ENCODE peak calls at places on chromosome X, in eight cellular contexts. F is neural progenitor cell, W is colonic mucosa, H is MM.1S, T is upper lobe of right lung, L is HepG2, A is ascending aorta, E is aorta. O is an unnamed sample. For H3K36me3 and H3K4me1, the result is how much of the 10 kb centered on the place peaks cover.

GRCh38 chrX:1385251-1385794 is 6.6 kb downstream of the SLC25A6 start:
- DNase-seq in T (peak), L (no peak), E (peak), A (no peak), F (no peak), W (no peak), H (no peak), O (no peak)

GRCh38 chrX:155766321-155766720 is 114.8 kb upstream of the VAMP7 start:
- DNase-seq in A (no peak), T (no peak), W (no peak), E (no peak), H (no peak), L (no peak), F (no peak), O (no peak)

GRCh38 chrX:14829643-14830042 is 43.2 kb downstream of the FANCB start:
- DNase-seq in L (no peak), H (no peak), A (no peak), T (no peak), E (no peak), W (no peak), F (no peak), O (no peak)

GRCh38 chrX:43974076-43974475 is 886 bp upstream of the NDP start:
- DNase-seq in E (no peak), T (no peak), L (no peak), F (no peak), W (no peak), A (no peak), H (no peak), O (no peak)

GRCh38 chrX:10570601-10571000 is 49.8 kb downstream of the MID1 start:
- DNase-seq in A (no peak), H (no peak), F (no peak), T (no peak), E (no peak), L (no peak), W (no peak), O (no peak)

GRCh38 chrX:46777971-46778810 is 19.3 kb upstream of the SLC9A7 start:
- DNase-seq in L (peak), H (no peak), T (no peak), F (no peak), A (no peak), W (no peak), E (no peak), O (no peak)

GRCh38 chrX:103817502-103817901 is 14.6 kb downstream of the RAB9B start:
- DNase-seq in F (peak), W (peak), E (no peak), T (no peak), A (no peak), H (peak), L (peak), O (no peak)

GRCh38 chrX:150599226-150599625 is 30.8 kb downstream of the MTM1 start:
- DNase-seq in H (no peak), L (no peak), A (no peak), T (no peak), E (no peak), F (no peak), W (no peak), O (no peak)

GRCh38 chrX:117990438-117990837 is 126.2 kb downstream of the KLHL13 start:
- DNase-seq in W (no peak), A (no peak), E (no peak), F (no peak), L (no peak), T (no peak), H (no peak), O (no peak)

GRCh38 chrX:140432328-140433025 is 72.4 kb downstream of the SOX3 start:
- DNase-seq in E (no peak), T (no peak), W (no peak), L (no peak), A (no peak), H (no peak), F (no peak), O (no peak)

GRCh38 chrX:72685810-72686465 is 28.2 kb downstream of the PHKA1 start:
- DNase-seq in H (no peak), L (no peak), W (peak), E (no peak), A (no peak), F (no peak), T (no peak), O (peak)

GRCh38 chrX:38754102-38754790 is 47.0 kb upstream of the MID1IP1 start:
- DNase-seq in A (no peak), T (no peak), H (peak), F (peak), W (peak), L (peak), E (no peak), O (no peak)

GRCh38 chrX:9988762-9989161 is 21.6 kb downstream of the CLDN34 start:
- DNase-seq in L (no peak), A (no peak), T (no peak), H (peak), F (no peak), E (no peak), W (no peak), O (no peak)

GRCh38 chrX:7086384-7086783 is 61.1 kb upstream of the STS start:
- DNase-seq in F (no peak), T (no peak), H (no peak), A (no peak), L (no peak), W (no peak), E (no peak), O (no peak)

GRCh38 chrX:91435465-91435864 is 826 bp downstream of the PABPC5 start:
- DNase-seq in L (no peak), F (peak), T (no peak), H (no peak), E (peak), A (no peak), W (no peak), O (no peak)

GRCh38 chrX:130974323-130974722 is 71.3 kb upstream of the ENOX2 start:
- DNase-seq in L (no peak), T (no peak), H (no peak), F (no peak), E (no peak), W (no peak), A (no peak), O (no peak)

GRCh38 chrX:31551913-31552312 is 480.1 kb upstream of the FTHL17 start:
- DNase-seq in F (no peak), W (no peak), A (no peak), T (no peak), L (no peak), E (no peak), H (no peak), O (no peak)

GRCh38 chrX:153645921-153646481 is 1.0 kb upstream of the DUSP9 start:
- DNase-seq in E (peak), A (peak), W (no peak), T (no peak), L (peak), F (no peak), H (no peak), O (peak)

GRCh38 chrX:110310896-110311295 is 7.0 kb downstream of the AMMECR1 start:
- DNase-seq in E (no peak), L (no peak), H (peak), F (no peak), T (no peak), A (no peak), W (no peak), O (peak)

GRCh38 chrX:34880656-34881055 is 61.9 kb upstream of the FAM47B start:
- DNase-seq in W (no peak), F (no peak), T (no peak), A (no peak), H (no peak), E (no peak), L (no peak), O (no peak)

GRCh38 chrX:110384490-110384889 is 25.8 kb downstream of the RTL9 start:
- DNase-seq in L (no peak), A (no peak), T (no peak), F (no peak), W (no peak), H (no peak), E (no peak), O (no peak)

GRCh38 chrX:16851421-16851820 is 18.7 kb downstream of the RBBP7 start:
- DNase-seq in L (no peak), H (no peak), F (no peak), A (no peak), E (no peak), W (no peak), T (no peak), O (no peak)

GRCh38 chrX:16852617-16853179 is 17.5 kb downstream of the RBBP7 start:
- DNase-seq in F (no peak), W (no peak), H (no peak), A (no peak), T (no peak), E (no peak), L (no peak), O (no peak)

GRCh38 chrX:16845686-16846085 is 24.5 kb downstream of the RBBP7 start:
- DNase-seq in L (no peak), A (no peak), F (no peak), H (no peak), E (no peak), W (no peak), T (no peak), O (no peak)

GRCh38 chrX:16851827-16852226 is 18.3 kb downstream of the RBBP7 start:
- DNase-seq in A (no peak), E (no peak), F (no peak), W (no peak), L (no peak), H (no peak), T (no peak), O (no peak)

DNA sequence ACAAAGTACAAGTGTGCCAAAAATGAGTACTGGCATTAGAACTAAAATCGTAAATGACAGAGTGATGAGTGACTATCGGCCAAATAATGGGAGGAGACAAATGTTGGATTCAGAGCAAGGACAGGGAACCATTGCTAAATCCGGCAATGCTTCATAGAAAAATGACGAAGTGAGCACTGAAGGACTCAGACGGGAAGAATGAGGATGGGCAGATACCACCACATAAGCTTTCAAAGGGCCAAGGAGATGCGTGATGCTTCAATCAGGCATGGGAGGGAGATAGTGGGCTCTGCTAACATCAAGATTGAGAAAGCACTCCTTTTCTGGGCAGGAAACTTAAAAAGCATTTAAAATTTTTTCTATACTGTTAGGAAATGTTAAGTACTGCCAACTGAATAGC is 21.6 kb downstream of the RBBP7 start:
- DNase-seq in H (no peak), E (no peak), T (no peak), W (no peak), F (no peak), A (no peak), L (no peak), O (no peak)
- H3K36me3 ChIP-seq in H (under half), E (under half), T (half or more), W (under half), F (half or more), A (half or more), L (under half), O (under half)

DNA sequence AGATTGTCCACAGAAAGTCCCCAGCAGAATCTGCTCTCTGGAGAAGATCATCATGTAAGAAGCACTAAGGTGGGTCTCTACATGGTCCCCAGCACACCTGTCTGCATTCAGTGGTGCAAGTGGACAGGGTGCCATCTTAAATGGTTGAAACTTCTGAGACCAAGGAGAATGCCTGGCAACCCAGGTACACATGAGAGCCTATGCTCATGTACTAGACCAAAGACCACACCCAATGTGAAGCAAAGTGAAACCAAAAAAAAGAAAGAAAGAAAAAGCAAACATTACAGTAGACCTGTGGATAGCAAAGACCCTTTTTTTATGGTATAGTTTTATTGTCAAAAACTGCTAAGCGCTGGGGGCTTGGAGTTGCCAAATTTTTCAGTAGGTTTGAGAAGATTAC is 15.0 kb downstream of the CD40LG start:
- DNase-seq in H (peak), W (no peak), E (no peak), T (no peak), F (no peak), L (no peak), A (no peak), O (no peak)
- H3K4me1 ChIP-seq in H (under half), W (under half), E (under half), T (under half), F (under half), L (under half), A (under half), O (under half)

GRCh38 chrX:151970027-151970426 is 4.4 kb downstream of the GABRE start:
- DNase-seq in T (no peak), W (no peak), F (no peak), E (no peak), L (no peak), A (no peak), H (no peak), O (no peak)
- H3K4me3 ChIP-seq in T (no peak), W (no peak), F (no peak), E (no peak), L (no peak), A (no peak), H (no peak), O (no peak)

DNA sequence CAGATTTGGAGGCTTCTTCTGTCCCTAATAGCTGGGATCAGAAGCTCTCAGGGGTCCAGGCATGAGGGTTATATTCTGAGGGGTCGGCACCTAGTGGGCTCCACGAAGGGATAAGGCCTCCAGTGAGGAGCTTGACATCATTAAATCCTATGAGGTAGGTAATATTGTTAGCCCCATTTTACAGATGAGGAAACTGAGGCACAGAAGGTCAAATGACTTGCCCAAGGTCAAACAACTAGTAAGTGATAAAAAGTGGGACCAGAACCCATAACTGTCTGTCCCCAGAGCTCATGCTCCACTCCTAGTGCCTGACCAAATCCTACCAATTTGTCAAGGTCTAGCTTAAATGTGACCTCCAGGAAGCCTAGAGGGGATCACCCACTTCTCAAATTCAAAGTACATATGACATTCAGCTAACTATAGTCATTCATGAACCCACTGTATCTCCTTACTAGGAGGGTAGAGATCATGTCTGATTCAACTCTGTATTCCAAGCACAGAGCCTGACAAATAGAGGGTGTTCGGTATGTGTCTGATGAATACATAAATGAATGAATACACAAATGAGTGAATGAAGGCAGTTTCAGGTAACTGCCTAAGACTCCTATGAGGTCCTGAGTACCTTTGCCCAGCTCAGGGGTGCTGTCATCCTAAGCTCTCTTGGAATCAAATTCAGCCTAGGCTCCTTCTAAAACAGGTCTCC is 43.3 kb downstream of the SMC1A start:
- DNase-seq in A (no peak), F (no peak), H (no peak), E (no peak), T (no peak), L (no peak), W (no peak), O (no peak)
- H3K36me3 ChIP-seq in A (under half), F (under half), H (under half), E (under half), T (under half), L (under half), W (under half), O (under half)

DNA sequence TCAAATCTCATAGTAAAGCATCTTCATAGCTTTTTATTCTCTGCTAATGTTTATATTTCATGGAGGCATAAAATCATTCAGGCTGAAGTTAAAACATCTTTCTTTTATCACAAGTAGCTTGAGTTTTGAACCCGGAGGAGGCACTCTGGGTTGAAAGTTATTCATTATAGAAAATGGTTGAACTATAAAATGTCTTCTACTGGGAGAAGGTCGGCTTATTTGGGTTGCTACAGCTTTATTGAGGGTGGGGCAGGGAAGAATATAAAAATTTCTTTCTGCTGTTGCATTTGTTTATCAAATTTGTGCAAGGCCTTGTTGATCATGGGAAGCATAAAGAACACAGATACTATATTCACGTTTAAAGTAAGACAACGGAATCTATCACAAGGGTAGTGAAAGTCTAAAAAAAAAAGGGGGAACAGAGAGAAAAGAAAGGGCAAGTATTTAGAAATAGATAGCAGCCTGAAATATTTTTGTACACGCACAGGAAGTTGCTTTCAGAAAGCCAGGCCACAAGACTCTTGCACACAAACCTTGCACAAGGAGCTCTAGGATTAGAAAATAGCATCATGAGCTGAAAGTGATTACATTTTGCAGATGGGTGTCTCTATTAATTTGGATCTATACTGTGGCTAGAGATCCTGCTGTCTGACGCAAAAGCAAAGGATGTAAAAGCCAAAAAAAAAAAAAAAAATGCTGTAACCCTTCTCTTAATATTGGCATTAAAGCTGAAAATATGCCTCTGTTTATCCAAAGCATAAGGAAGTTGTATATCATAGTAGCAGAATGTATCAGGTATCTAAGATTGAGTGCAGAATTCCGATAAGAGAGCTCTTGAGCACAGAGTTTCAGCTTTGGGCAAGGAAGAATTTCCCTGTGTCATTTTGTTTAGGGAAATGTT is 37.2 kb upstream of the FAM9C start:
- DNase-seq in E (no peak), T (no peak), L (no peak), F (no peak), H (peak), W (no peak), A (no peak), O (no peak)
- H3K4me1 ChIP-seq in E (under half), T (under half), L (under half), F (under half), H (under half), W (under half), A (under half), O (under half)

DNA sequence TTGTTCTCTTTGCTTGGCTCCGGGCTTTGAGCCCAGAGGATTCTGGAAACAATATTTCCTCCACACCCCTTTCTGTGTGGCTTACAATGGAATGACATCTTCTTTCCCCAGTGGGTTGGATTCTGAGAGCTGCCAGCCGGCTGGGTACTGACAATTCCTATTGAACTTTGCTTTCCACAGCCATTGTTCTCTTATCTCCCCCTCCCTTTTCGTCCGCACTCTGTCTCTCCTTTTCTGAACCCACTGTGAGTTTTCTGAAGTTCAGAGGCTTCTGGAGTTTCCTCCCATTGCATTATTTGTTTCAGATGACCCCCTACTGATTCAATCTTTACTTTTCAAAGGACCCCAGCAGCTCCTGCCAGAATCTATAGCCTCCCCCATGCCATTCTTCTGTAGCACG is 10.4 kb downstream of the SMPX start:
- DNase-seq in W (no peak), E (no peak), F (peak), L (no peak), A (no peak), H (no peak), T (no peak), O (no peak)
- H3K4me3 ChIP-seq in W (no peak), E (no peak), F (peak), L (no peak), A (no peak), H (no peak), T (no peak), O (no peak)

GRCh38 chrX:24153796-24154189 is 4.3 kb downstream of the ZFX start:
- DNase-seq in A (no peak), H (no peak), F (no peak), W (no peak), L (no peak), T (no peak), E (no peak), O (no peak)
- H3K36me3 ChIP-seq in A (under half), H (under half), F (under half), W (under half), L (under half), T (under half), E (under half), O (under half)

GRCh38 chrX:2848806-2849420 is 20.2 kb downstream of the GYG2 start:
- DNase-seq in W (no peak), H (no peak), F (no peak), E (no peak), T (no peak), L (peak), A (no peak), O (no peak)
- H3K4me1 ChIP-seq in W (under half), H (under half), F (under half), E (under half), T (under half), L (under half), A (under half), O (under half)

O was measured in mucosa of descending colon.